ENCODE peak calls at places on chromosomes 1 and 21, in four cellular contexts. S is IMR-90, N is mesenchymal stem cell, B is MM.1S. M is an unnamed sample.

GRCh38 chr1:241527146-241527545 is 5.0 kb upstream of the KMO start:
- DNase-seq in S (no peak), N (no peak), B (no peak), M (no peak)

GRCh38 chr1:147515046-147515869 is 26.0 kb upstream of the BCL9 start:
- DNase-seq in S (peak), N (peak), B (peak), M (peak)

GRCh38 chr1:150161747-150162581 is 12.2 kb downstream of the PLEKHO1 start:
- DNase-seq in S (peak), N (peak), B (peak), M (peak)

GRCh38 chr21:41846536-41846935 is 32.6 kb downstream of the PRDM15 start:
- DNase-seq in S (no peak), N (no peak), B (no peak), M (no peak)

GRCh38 chr1:33394716-33395115 is 36.2 kb downstream of the PHC2 start:
- DNase-seq in S (peak), N (no peak), B (no peak), M (no peak)

GRCh38 chr1:196308171-196308570 is 300.1 kb downstream of the KCNT2 start:
- DNase-seq in S (no peak), N (no peak), B (no peak), M (no peak)

GRCh38 chr1:206461602-206462455 is 8.4 kb upstream of the IKBKE start:
- DNase-seq in S (peak), N (peak), B (peak), M (no peak)

GRCh38 chr1:201217146-201217545 is 26.5 kb downstream of the IGFN1 start:
- DNase-seq in S (no peak), N (no peak), B (no peak), M (no peak)

GRCh38 chr1:70811815-70812214 is 235.8 kb downstream of the PTGER3 start:
- DNase-seq in S (no peak), N (no peak), B (no peak), M (no peak)

GRCh38 chr1:17289756-17290155 is 18.2 kb upstream of the PADI4 start:
- DNase-seq in S (peak), N (peak), B (no peak), M (peak)

GRCh38 chr1:150148834-150149489 is 754 bp upstream of the PLEKHO1 start:
- DNase-seq in S (no peak), N (peak), B (no peak), M (no peak)

GRCh38 chr1:116359060-116359830 is 13.8 kb upstream of the ATP1A1 start:
- DNase-seq in S (no peak), N (no peak), B (no peak), M (no peak)

GRCh38 chr1:95003433-95003738 is 69.4 kb downstream of the ALG14 start:
- DNase-seq in S (peak), N (peak), B (no peak), M (no peak)

GRCh38 chr1:147721711-147722110 is 38.7 kb downstream of the GJA5 start:
- DNase-seq in S (no peak), N (peak), B (no peak), M (no peak)

GRCh38 chr21:36976882-36977651 is 10.6 kb upstream of the HLCS start:
- DNase-seq in S (peak), N (peak), B (peak), M (peak)

GRCh38 chr1:148318123-148318899 is 164.8 kb downstream of the PPIAL4G start:
- DNase-seq in S (no peak), N (no peak), B (peak), M (no peak)

GRCh38 chr1:19608232-19608631 is 35.9 kb upstream of the NBL1 start:
- DNase-seq in S (no peak), N (no peak), B (no peak), M (no peak)

GRCh38 chr1:189646066-189646465 is 831.6 kb downstream of the BRINP3 start:
- DNase-seq in S (no peak), N (no peak), B (no peak), M (no peak)

GRCh38 chr1:41371630-41372599 is 10.7 kb downstream of the FOXO6 start:
- DNase-seq in S (no peak), N (no peak), B (no peak), M (no peak)
- H2AFZ ChIP-seq in S (no peak), N (no peak), B (no peak), M (no peak)

GRCh38 chr1:235130766-235131270 is 2.2 kb upstream of the TOMM20 start:
- DNase-seq in S (no peak), N (no peak), B (no peak), M (no peak)

GRCh38 chr1:235129774-235130570 is 1.3 kb upstream of the TOMM20 start:
- DNase-seq in S (no peak), N (no peak), B (no peak), M (no peak)

GRCh38 chr1:235127203-235127602 is 1.4 kb downstream of the TOMM20 start:
- DNase-seq in S (no peak), N (peak), B (peak), M (no peak)

GRCh38 chr1:235128453-235129328 is at the start of gene TOMM20:
- DNase-seq in S (peak), N (peak), B (peak), M (peak)

GRCh38 chr1:235127774-235128452 is 724 bp downstream of the TOMM20 start:
- DNase-seq in S (no peak), N (peak), B (peak), M (no peak)
- H2AFZ ChIP-seq in S (peak), N (no peak), B (peak), M (peak)

GRCh38 chr1:170224469-170224868 is 78.7 kb downstream of the NTMT2 start:
- DNase-seq in S (no peak), N (no peak), B (no peak), M (no peak)

GRCh38 chr1:170230323-170230722 is 84.6 kb downstream of the NTMT2 start:
- DNase-seq in S (no peak), N (no peak), B (no peak), M (no peak)

GRCh38 chr1:170221031-170221430 is 75.3 kb downstream of the NTMT2 start:
- DNase-seq in S (no peak), N (peak), B (no peak), M (no peak)

GRCh38 chr1:170221495-170221894 is 75.7 kb downstream of the NTMT2 start:
- DNase-seq in S (no peak), N (no peak), B (no peak), M (no peak)

GRCh38 chr1:170225735-170226524 is 80.2 kb downstream of the NTMT2 start:
- DNase-seq in S (no peak), N (no peak), B (no peak), M (no peak)
- H2AFZ ChIP-seq in S (no peak), N (no peak), B (no peak), M (no peak)

GRCh38 chr1:192905049-192905448 is 96.2 kb downstream of the RGS2 start:
- DNase-seq in S (no peak), N (no peak), B (no peak), M (peak)
- H2AFZ ChIP-seq in S (no peak), N (no peak), B (no peak), M (no peak)

GRCh38 chr1:90856608-90857007 is 139.5 kb upstream of the BARHL2 start:
- DNase-seq in S (no peak), N (no peak), B (no peak), M (no peak)

GRCh38 chr1:90854559-90854958 is 137.5 kb upstream of the BARHL2 start:
- DNase-seq in S (no peak), N (no peak), B (no peak), M (no peak)

GRCh38 chr1:90850181-90850924 is 133.3 kb upstream of the BARHL2 start:
- DNase-seq in S (no peak), N (peak), B (no peak), M (no peak)

GRCh38 chr1:90850925-90851710 is 134.0 kb upstream of the BARHL2 start:
- DNase-seq in S (peak), N (peak), B (peak), M (peak)

DNA sequence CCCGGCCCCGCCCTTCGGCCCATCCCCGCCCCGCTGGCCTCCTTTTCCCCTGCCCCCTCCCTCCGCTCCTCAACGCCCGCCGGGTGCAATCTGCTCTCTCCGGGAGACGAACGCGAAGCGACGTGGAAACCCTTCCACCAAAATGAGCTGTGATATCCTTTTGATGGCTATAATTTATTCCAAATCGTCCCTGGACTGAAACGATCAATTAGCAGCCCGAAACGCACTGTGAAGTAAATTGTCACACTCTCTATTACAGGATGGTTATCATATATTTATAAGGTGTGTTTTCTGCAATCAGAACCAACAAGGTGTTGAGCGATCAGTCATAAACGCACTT is 134.6 kb upstream of the BARHL2 start:
- DNase-seq in S (no peak), N (no peak), B (no peak), M (no peak)
- H2AFZ ChIP-seq in S (peak), N (no peak), B (peak), M (peak)

M was measured in astrocyte.